ENCODE peak calls at places on chromosomes 5 and 9, in five cellular contexts. V is T-helper 9 cell; E is GM19239; A is CD8-positive, alpha-beta T cell; X is GM23248. I is an unnamed sample.

GRCh38 chr9:79801459-79801858 is 229.7 kb downstream of the TLE4 start:
- DNase-seq in X (no peak), A (no peak), E (no peak), V (no peak), I (no peak)

GRCh38 chr5:80481019-80481893 is 6.6 kb upstream of the FAM151B start:
- DNase-seq in X (peak; percentile 78), V (no peak), A (peak; percentile 7), E (peak; percentile 24), I (peak; percentile 21)

GRCh38 chr5:2493356-2493755 is 258.1 kb downstream of the IRX2 start:
- DNase-seq in A (no peak), V (no peak), X (no peak), E (no peak), I (no peak)

GRCh38 chr5:157890825-157891587 is 32.1 kb upstream of the CLINT1 start:
- DNase-seq in E (no peak), V (no peak), X (no peak), A (no peak), I (no peak)

GRCh38 chr5:120139039-120139438 is 325.1 kb upstream of the PRR16 start:
- DNase-seq in A (no peak), E (no peak), X (peak; percentile 93), V (no peak), I (no peak)

GRCh38 chr9:32741706-32742105 is 41.6 kb upstream of the TMEM215 start:
- DNase-seq in X (no peak), A (no peak), E (no peak), V (no peak), I (no peak)

GRCh38 chr9:3035594-3036389 is 191.9 kb upstream of the PUM3 start:
- DNase-seq in A (no peak), V (no peak), E (no peak), X (no peak), I (no peak)

GRCh38 chr9:134661791-134662142 is 20.2 kb downstream of the COL5A1 start:
- DNase-seq in X (peak; percentile 98), A (no peak), V (no peak), E (no peak), I (no peak)

GRCh38 chr9:114350636-114351396 is 21.1 kb downstream of the ORM2 start:
- DNase-seq in E (no peak), V (no peak), A (no peak), X (no peak), I (no peak)

I was measured in SHP77.